ENCODE peak calls at places on chromosomes 11 and 22, in seven cellular contexts. D is HepG2, Z is GM12878, V is SK-N-SH, P is A549, S is IMR-90, Q is K562. G is an unnamed sample.

GRCh38 chr11:111631666-111632039 is 29.4 kb downstream of the SIK2 start:
- DNase-seq in D (peak), Z (no peak), V (no peak), P (no peak), S (peak), Q (no peak), G (no peak)

GRCh38 chr11:77590194-77590591 is 440 bp downstream of the AQP11 start:
- DNase-seq in D (peak), Z (no peak), V (no peak), P (peak), S (peak), Q (no peak), G (no peak)

GRCh38 chr11:12376259-12376971 is 956 bp upstream of the PARVA start:
- DNase-seq in D (no peak), Z (no peak), V (no peak), P (no peak), S (peak), Q (no peak), G (no peak)

GRCh38 chr11:8566613-8567210 is 27.3 kb downstream of the STK33 start:
- DNase-seq in D (peak), Z (peak), V (peak), P (peak), S (peak), Q (peak), G (no peak)

GRCh38 chr22:39723899-39724351 is 153.4 kb downstream of the CACNA1I start:
- DNase-seq in D (peak), Z (no peak), V (no peak), P (no peak), S (peak), Q (peak), G (no peak)

GRCh38 chr11:75563978-75564552 is 2.0 kb downstream of the SERPINH1 start:
- DNase-seq in D (peak), Z (no peak), V (no peak), P (no peak), S (peak), Q (peak), G (peak)

GRCh38 chr11:113626736-113627135 is 79.4 kb downstream of the TMPRSS5 start:
- DNase-seq in D (no peak), Z (no peak), V (no peak), P (no peak), S (no peak), Q (no peak), G (no peak)

GRCh38 chr11:88420165-88420781 is 82.7 kb upstream of the CTSC start:
- DNase-seq in D (no peak), Z (no peak), V (no peak), P (no peak), S (peak), Q (peak), G (no peak)

GRCh38 chr11:100682247-100682969 is 4.7 kb upstream of the ARHGAP42 start:
- DNase-seq in D (no peak), Z (no peak), V (no peak), P (peak), S (peak), Q (no peak), G (no peak)

GRCh38 chr22:27718186-27719032 is 83.1 kb downstream of the MN1 start:
- DNase-seq in D (peak), Z (no peak), V (peak), P (peak), S (peak), Q (peak), G (no peak)

GRCh38 chr11:122093731-122094130 is 22.3 kb downstream of the BLID start:
- DNase-seq in D (no peak), Z (no peak), V (no peak), P (no peak), S (peak), Q (no peak), G (no peak)

GRCh38 chr11:83862691-83863090 is 576.5 kb upstream of the CCDC90B start:
- DNase-seq in D (no peak), Z (no peak), V (no peak), P (no peak), S (no peak), Q (no peak), G (no peak)

GRCh38 chr22:30627480-30627879 is 8.1 kb upstream of the SLC35E4 start:
- DNase-seq in D (no peak), Z (no peak), V (no peak), P (no peak), S (no peak), Q (no peak), G (no peak)

GRCh38 chr11:63845305-63845704 is 6.4 kb downstream of the MARK2 start:
- DNase-seq in D (peak), Z (no peak), V (no peak), P (peak), S (peak), Q (peak), G (no peak)

GRCh38 chr11:12785901-12786300 is 111.7 kb downstream of the TEAD1 start:
- DNase-seq in D (no peak), Z (no peak), V (no peak), P (no peak), S (no peak), Q (no peak), G (no peak)

GRCh38 chr11:60915250-60915914 is 1.4 kb downstream of the TMEM109 start:
- DNase-seq in D (no peak), Z (peak), V (peak), P (peak), S (peak), Q (peak), G (no peak)

GRCh38 chr22:27303718-27304117 is 497.8 kb downstream of the MN1 start:
- DNase-seq in D (no peak), Z (no peak), V (no peak), P (no peak), S (no peak), Q (no peak), G (no peak)

GRCh38 chr11:119051440-119052162 is 5.4 kb downstream of the HYOU1 start:
- DNase-seq in D (no peak), Z (peak), V (no peak), P (no peak), S (no peak), Q (no peak), G (no peak)

GRCh38 chr11:8296872-8297271 is 33.2 kb upstream of the LMO1 start:
- DNase-seq in D (no peak), Z (no peak), V (no peak), P (no peak), S (no peak), Q (no peak), G (no peak)

GRCh38 chr11:76863196-76863777 is 2.6 kb downstream of the ACER3 start:
- DNase-seq in D (no peak), Z (no peak), V (no peak), P (no peak), S (no peak), Q (peak), G (no peak)

GRCh38 chr11:96265236-96265737 is 77.7 kb downstream of the MAML2 start:
- DNase-seq in D (no peak), Z (no peak), V (no peak), P (no peak), S (no peak), Q (no peak), G (no peak)

GRCh38 chr11:85745626-85746025 is 59.6 kb upstream of the CCDC89 start:
- DNase-seq in D (no peak), Z (no peak), V (no peak), P (no peak), S (no peak), Q (no peak), G (no peak)

GRCh38 chr11:69000831-69001245 is 12.2 kb downstream of the MRGPRF start:
- DNase-seq in D (peak), Z (no peak), V (peak), P (peak), S (peak), Q (no peak), G (no peak)
- TF ChIP-seq RFX5 in D (no peak), Z (no peak), V (no peak), P (no peak), S (no peak), Q (no peak), G (no peak)

GRCh38 chr22:37082251-37082650 is 27.3 kb downstream of the TMPRSS6 start:
- DNase-seq in D (no peak), Z (no peak), V (no peak), P (no peak), S (peak), Q (peak), G (no peak)
- TF ChIP-seq RFX5 in D (no peak), Z (no peak), V (no peak), P (no peak), S (no peak), Q (no peak), G (no peak)

DNA sequence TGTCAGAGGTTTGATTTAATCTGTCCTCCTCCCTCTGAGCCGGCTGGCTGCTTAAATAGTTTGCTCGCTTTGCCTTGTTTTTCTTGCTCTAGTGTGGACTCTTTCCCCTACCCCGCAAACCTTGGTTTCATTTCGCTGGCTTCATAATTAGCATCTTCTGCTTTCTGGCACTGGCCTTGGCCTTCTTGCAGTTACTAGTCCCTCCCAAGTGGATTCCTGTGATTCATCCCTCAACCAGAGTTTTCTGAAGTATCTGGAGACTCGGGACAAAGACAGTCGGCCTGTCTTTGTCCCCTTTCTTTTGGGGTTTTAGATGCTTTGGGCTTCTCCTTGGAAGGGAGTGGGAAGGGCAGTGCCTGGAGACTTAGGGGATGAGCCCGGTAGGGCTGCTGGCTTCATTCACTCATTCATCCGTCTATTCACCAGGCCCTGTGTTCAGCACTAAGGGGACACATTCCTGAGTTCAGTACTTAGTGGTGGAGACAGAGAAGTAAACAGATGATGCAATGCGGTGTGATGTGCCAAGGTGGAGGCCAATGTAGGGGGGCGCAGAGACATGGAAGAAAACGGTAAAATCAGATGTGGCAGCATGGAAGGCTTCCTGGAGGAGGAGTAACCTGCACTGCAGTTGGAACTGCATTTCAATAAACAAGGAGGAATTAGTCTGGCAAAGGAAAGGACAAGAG is 21.1 kb downstream of the GRIK4 start:
- DNase-seq in D (peak), Z (no peak), V (no peak), P (no peak), S (peak), Q (no peak), G (no peak)
- TF ChIP-seq RFX5 in D (no peak), Z (no peak), V (no peak), P (no peak), S (no peak), Q (no peak), G (no peak)

DNA sequence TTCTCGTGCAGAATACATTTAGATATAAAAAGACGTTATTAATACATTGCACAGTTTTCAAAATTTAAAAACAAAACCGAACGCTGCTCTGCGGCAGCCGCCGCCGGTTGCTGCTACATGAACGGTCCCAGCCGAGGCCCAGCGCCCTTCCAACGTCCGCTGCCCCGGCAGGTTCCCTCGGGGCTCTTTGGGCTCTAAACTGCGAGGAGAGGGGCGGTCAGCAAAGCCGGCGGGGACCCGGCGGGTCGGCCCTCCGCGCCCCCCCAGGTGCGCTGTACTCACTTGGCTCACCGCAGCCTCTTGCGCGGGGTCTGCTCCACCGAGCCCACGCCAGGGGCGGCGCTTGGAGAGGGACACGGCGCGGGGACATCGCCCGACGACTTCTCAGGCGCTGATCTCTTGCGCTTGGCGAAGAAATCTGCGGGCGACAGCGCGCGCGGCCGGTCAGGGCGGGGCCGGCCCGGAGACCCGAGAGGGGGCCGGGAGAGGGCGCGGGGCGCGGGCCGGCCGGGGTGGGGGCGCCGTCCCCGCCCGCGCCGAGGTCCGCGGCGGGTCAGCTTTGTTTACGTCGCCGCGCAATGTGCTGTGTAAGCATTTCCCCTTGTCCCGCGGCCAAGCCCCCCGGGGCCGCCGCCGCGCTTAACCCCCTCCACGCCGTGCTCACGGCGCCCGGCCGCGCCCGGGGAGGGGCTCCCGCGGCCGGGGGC is 1.7 kb downstream of the CDKN1C start:
- DNase-seq in D (no peak), Z (no peak), V (peak), P (no peak), S (no peak), Q (peak), G (no peak)
- TF ChIP-seq RFX5 in D (no peak), Z (no peak), V (no peak), P (no peak), S (no peak), Q (no peak), G (no peak)

DNA sequence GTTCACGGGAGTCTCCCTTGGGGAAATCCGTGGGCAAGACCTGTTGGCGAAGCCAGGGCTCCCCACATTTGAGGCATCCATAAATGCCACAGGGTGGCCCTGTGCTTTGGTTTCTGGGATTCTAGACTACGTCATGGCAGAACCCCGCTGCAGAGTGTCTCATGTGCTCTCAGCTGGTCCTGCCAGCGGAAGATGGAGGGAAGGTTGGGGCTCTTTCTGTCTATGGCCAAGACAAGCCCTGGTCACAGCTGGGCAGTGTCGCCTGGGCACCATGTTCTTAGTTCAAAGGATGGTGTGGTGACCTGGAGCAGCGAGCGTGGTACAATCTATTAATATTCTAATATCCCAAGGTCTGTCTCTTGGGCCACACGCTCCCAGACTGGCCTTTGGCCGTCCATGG is 511.7 kb downstream of the TBC1D22A start:
- DNase-seq in D (no peak), Z (no peak), V (no peak), P (no peak), S (no peak), Q (no peak), G (no peak)
- TF ChIP-seq RFX5 in D (no peak), Z (no peak), V (no peak), P (no peak), S (no peak), Q (no peak), G (no peak)

GRCh38 chr22:48613566-48614200 is 1214.0 kb downstream of the BRD1 start:
- DNase-seq in D (no peak), Z (no peak), V (no peak), P (no peak), S (no peak), Q (no peak), G (no peak)

GRCh38 chr22:48612077-48612995 is 1215.3 kb downstream of the BRD1 start:
- DNase-seq in D (no peak), Z (no peak), V (no peak), P (no peak), S (no peak), Q (no peak), G (no peak)

GRCh38 chr22:48616656-48617055 is 1211.0 kb downstream of the BRD1 start:
- DNase-seq in D (no peak), Z (no peak), V (no peak), P (no peak), S (no peak), Q (no peak), G (no peak)

GRCh38 chr22:48618326-48618725 is 1209.3 kb downstream of the BRD1 start:
- DNase-seq in D (no peak), Z (no peak), V (no peak), P (no peak), S (no peak), Q (no peak), G (no peak)

DNA sequence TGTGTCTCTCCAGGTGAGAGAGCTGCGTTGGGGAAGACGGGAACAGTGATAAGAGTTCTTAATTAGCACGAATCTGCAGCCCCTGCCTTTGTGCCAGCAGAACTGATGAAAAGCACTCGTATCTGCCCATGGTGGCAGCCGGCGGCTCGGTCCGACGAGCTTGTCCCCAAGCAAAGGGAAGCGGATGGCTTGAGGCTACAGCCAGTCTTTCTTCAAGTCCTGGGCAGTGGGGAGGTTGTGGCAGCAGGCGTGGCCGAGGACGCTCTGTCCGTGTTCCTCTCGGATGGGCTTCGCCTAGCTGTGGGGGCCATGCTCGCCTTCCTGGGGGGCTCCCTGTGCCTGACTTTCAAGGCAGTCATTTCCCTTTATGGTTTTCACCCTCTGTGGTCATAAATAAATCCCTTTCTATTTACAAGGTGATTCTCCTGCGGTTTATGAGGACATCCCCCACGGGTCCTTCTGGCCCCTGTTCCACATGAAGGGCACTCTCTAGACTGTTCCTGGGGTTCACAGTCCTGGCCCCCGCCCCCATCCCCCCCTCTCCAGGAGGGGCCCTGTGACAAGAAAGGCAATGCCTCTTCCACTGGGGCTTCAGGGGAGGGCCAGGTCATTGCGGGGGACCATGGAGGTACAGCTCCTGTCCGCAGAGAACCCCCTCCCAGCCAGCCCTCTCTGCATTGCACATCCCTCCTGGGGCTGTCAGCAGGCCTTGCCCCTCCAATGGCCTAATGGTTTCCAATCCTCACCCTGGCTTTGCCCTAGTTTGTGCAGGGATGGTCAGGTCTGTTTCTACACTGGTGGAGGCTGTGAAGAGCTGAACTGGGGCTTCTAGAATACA is 1212.3 kb downstream of the BRD1 start:
- DNase-seq in D (no peak), Z (no peak), V (no peak), P (no peak), S (no peak), Q (no peak), G (no peak)
- TF ChIP-seq RFX5 in D (no peak), Z (no peak), V (no peak), P (no peak), S (no peak), Q (no peak), G (no peak)

G was measured in H1.